ENCODE peak calls at places on chromosome 17, in six cellular contexts. N is transverse colon, T is WERI-Rb-1, V is prostate gland, E is colonic mucosa, K is sigmoid colon. O is an unnamed sample.
A peak's percentile ranks its signal among the peaks of the same experiment; 100 is the strongest.

GRCh38 chr17:16989953-16990860 is 18.3 kb upstream of the TNFRSF13B start:
- DNase-seq in N (no peak), T (peak; percentile 47), V (no peak), E (no peak), K (peak; percentile 45), O (no peak)

GRCh38 chr17:7883781-7884386 is 4.7 kb upstream of the CHD3 start:
- DNase-seq in N (no peak), T (no peak), V (no peak), E (no peak), K (no peak), O (no peak)

GRCh38 chr17:10042589-10043244 is 137.6 kb upstream of the RCVRN start:
- DNase-seq in N (no peak), T (no peak), V (no peak), E (no peak), K (no peak), O (no peak)

GRCh38 chr17:78933025-78933958 is 8.1 kb upstream of the TIMP2 start:
- DNase-seq in N (peak; percentile 59), T (peak; percentile 65), V (no peak), E (peak; percentile 40), K (peak; percentile 88), O (no peak)

GRCh38 chr17:47934856-47935255 is 6.5 kb upstream of the PNPO start:
- DNase-seq in N (no peak), T (no peak), V (no peak), E (no peak), K (no peak), O (no peak)

GRCh38 chr17:3940965-3941698 is 23.1 kb downstream of the ATP2A3 start:
- DNase-seq in N (no peak), T (no peak), V (no peak), E (no peak), K (no peak), O (no peak)

GRCh38 chr17:3935825-3936355 is 19.6 kb upstream of the P2RX1 start:
- DNase-seq in N (no peak), T (no peak), V (no peak), E (no peak), K (no peak), O (no peak)

GRCh38 chr17:8226536-8227237 is 16.3 kb upstream of the AURKB start:
- DNase-seq in N (peak; percentile 81), T (no peak), V (peak; percentile 36), E (peak; percentile 90), K (peak; percentile 90), O (peak; percentile 82)

GRCh38 chr17:19785854-19786253 is 37.8 kb upstream of the ALDH3A1 start:
- DNase-seq in N (no peak), T (peak; percentile 40), V (no peak), E (no peak), K (no peak), O (no peak)

GRCh38 chr17:30229012-30229411 is 6.5 kb downstream of the SLC6A4 start:
- DNase-seq in N (peak; percentile 30), T (no peak), V (no peak), E (no peak), K (no peak), O (no peak)

GRCh38 chr17:57995076-57995956 is 7.3 kb upstream of the VEZF1 start:
- DNase-seq in N (peak; percentile 66), T (peak; percentile 84), V (peak; percentile 71), E (peak; percentile 65), K (peak; percentile 91), O (no peak)

GRCh38 chr17:13753151-13753550 is 151.4 kb upstream of the HS3ST3A1 start:
- DNase-seq in N (no peak), T (no peak), V (no peak), E (no peak), K (no peak), O (no peak)

GRCh38 chr17:77245162-77245926 is 104.6 kb downstream of the SEC14L1 start:
- DNase-seq in N (peak; percentile 45), T (no peak), V (no peak), E (no peak), K (no peak), O (no peak)

GRCh38 chr17:40345161-40346034 is 19.1 kb downstream of the GJD3 start:
- DNase-seq in N (peak; percentile 91), T (peak; percentile 89), V (peak; percentile 64), E (peak; percentile 94), K (peak; percentile 85), O (no peak)

GRCh38 chr17:81710514-81711308 is 1.4 kb upstream of the SLC25A10 start:
- DNase-seq in N (peak; percentile 53), T (peak; percentile 67), V (no peak), E (peak; percentile 51), K (no peak), O (no peak)

GRCh38 chr17:40596261-40596919 is 31.1 kb upstream of the CCR7 start:
- DNase-seq in N (no peak), T (no peak), V (no peak), E (no peak), K (no peak), O (peak; percentile 47)

GRCh38 chr17:77579717-77580116 is 378.8 kb upstream of the TNRC6C start:
- DNase-seq in N (no peak), T (no peak), V (no peak), E (no peak), K (no peak), O (no peak)

GRCh38 chr17:77212081-77212832 is 71.5 kb downstream of the SEC14L1 start:
- DNase-seq in N (peak; percentile 48), T (no peak), V (no peak), E (no peak), K (peak; percentile 56), O (no peak)

GRCh38 chr17:77375917-77376651 is 235.3 kb downstream of the SEC14L1 start:
- DNase-seq in N (peak; percentile 55), T (peak; percentile 80), V (no peak), E (no peak), K (peak; percentile 78), O (no peak)

GRCh38 chr17:60102632-60103047 is 23.9 kb upstream of the HEATR6 start:
- DNase-seq in N (peak; percentile 37), T (no peak), V (peak; percentile 3), E (peak; percentile 25), K (no peak), O (no peak)

GRCh38 chr17:42518046-42518754 is 17.8 kb upstream of the NAGLU start:
- DNase-seq in N (peak; percentile 87), T (peak; percentile 69), V (peak; percentile 71), E (peak; percentile 87), K (peak; percentile 97), O (no peak)

GRCh38 chr17:17922198-17922901 is 49.9 kb downstream of the TOM1L2 start:
- DNase-seq in N (no peak), T (no peak), V (no peak), E (no peak), K (no peak), O (no peak)

GRCh38 chr17:36849871-36850348 is 87.4 kb upstream of the LHX1 start:
- DNase-seq in N (no peak), T (peak; percentile 42), V (no peak), E (no peak), K (no peak), O (no peak)

GRCh38 chr17:50248255-50248654 is 26.0 kb upstream of the TMEM92 start:
- DNase-seq in N (no peak), T (no peak), V (no peak), E (no peak), K (no peak), O (no peak)
- TF ChIP-seq CTCF in N (no peak), T (no peak), V (no peak), E (no peak), K (no peak), O (no peak)

DNA sequence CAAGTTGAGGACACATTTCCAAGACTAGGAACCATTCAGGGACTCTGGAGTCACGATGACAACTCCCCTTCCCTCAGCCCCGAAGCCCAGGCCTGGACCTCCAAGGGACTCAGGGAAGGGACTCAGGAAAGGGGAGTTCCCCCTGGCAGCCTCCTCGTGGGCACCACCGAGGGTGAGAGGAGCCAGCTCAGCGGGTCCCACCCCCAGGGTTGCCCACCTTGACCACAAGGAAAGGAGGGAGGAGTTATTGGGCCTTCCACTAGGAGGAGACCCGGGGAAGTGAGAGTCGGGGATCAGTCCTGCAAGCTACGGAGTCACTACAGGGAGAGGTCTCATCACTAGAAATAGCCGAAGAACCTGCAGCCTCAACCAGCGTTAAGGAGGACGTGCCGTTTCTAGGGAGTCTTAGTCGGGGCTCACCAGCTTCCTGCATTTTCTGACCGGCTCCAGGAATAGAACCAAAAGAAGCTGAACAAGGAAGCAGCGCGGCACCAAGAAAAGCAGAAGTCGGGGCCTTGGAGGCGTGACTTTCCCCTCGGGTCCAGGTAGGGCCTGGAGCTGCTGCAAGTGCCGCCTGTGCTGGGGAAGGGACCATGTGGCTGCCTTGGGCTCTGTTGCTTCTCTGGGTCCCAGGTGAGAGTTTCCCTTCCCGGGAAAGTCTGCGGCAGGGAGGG is at the start of gene CD300A:
- DNase-seq in N (no peak), T (no peak), V (no peak), E (no peak), K (no peak), O (no peak)
- H3K4me3 ChIP-seq in N (peak within 1 kb of the TSS; percentile 34), T (no peak within 1 kb of the TSS), V (no peak within 1 kb of the TSS), E (peak within 1 kb of the TSS; percentile 25), K (peak within 1 kb of the TSS; percentile 32), O (no peak within 1 kb of the TSS)

GRCh38 chr17:83076930-83077329 is 2.5 kb upstream of the METRNL start:
- DNase-seq in N (no peak), T (peak; percentile 68), V (no peak), E (no peak), K (no peak), O (no peak)
- TF ChIP-seq CTCF in N (no peak), T (peak; percentile 75), V (no peak), E (no peak), K (no peak), O (peak; percentile 61)

GRCh38 chr17:67393809-67394418 is 16.8 kb downstream of the PITPNC1 start:
- DNase-seq in N (no peak), T (no peak), V (no peak), E (no peak), K (no peak), O (no peak)

GRCh38 chr17:67390006-67390645 is 13.0 kb downstream of the PITPNC1 start:
- DNase-seq in N (no peak), T (no peak), V (peak; percentile 32), E (no peak), K (no peak), O (no peak)

GRCh38 chr17:67392111-67392510 is 15.0 kb downstream of the PITPNC1 start:
- DNase-seq in N (no peak), T (no peak), V (no peak), E (no peak), K (no peak), O (no peak)

GRCh38 chr17:67388986-67389385 is 11.9 kb downstream of the PITPNC1 start:
- DNase-seq in N (no peak), T (no peak), V (no peak), E (no peak), K (no peak), O (no peak)

DNA sequence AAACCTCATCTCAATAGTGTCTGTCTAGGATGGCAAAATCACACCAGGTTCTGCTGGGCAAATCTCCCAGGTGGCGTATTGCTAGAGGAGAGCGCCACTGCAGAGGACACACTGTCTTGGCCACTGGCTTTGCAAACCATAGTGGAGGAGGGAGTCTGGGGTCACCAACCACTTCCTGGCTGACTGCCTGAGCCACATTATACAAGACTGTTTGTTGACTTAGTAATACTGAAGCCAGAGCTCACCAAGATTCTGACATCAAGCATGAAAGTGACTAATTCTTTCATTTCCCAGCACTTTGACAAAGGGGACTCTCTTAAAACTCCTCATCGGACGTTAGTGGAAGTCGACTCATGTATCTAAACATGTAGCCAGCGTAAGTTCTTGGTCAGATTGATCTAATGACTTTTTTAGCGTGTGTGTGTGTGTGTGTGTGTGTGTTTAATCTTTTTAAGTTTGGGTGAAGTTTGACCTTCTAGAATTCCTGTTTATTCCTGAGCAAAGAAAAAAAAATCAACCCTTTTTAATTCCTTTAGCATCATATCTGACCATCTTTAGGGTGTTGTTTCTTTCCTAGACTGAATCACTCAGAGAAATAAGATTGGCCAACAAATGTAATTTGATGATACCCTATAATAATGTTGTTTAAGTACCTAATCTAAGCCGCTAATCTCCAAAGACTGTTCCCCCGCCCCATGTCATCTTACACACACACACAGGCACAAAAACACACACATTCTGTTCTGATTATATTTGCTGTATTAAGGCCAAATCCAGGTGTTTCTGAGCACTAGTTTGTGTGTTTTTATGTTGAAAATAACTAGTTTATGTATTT is 13.8 kb downstream of the PITPNC1 start:
- DNase-seq in N (peak; percentile 41), T (peak; percentile 17), V (peak; percentile 76), E (no peak), K (no peak), O (no peak)
- H3K4me3 ChIP-seq in N (no peak overlapping the region), T (no peak overlapping the region), V (no peak overlapping the region), E (no peak overlapping the region), K (no peak overlapping the region), O (no peak overlapping the region)